ENCODE peak calls at places on chromosomes 7 and 10, in nine cellular contexts. R is activated T-helper 1 cell treated with anti-CD3 and anti-CD28 coated beads, Interleukin-2, amount 50 U/mL, for 16 hours; N is ELF-1; Y is substantia nigra; M is ecto neural progenitor cell; L is NAMALWA; A is astrocyte of the spinal cord; C is NCI-H1092; F is transverse colon. T is an unnamed sample.

GRCh38 chr7:14988941-14989340 is 86.4 kb upstream of the DGKB start:
- DNase-seq in A (no peak), F (no peak), R (no peak), C (peak; percentile 4), Y (no peak), M (no peak), L (no peak), N (no peak), T (no peak)

GRCh38 chr10:114526112-114526496 is 121.8 kb upstream of the AFAP1L2 start:
- DNase-seq in C (no peak), A (peak; percentile 57), F (no peak), R (no peak), L (peak; percentile 70), M (no peak), Y (no peak), N (no peak), T (no peak)

GRCh38 chr7:70776627-70777101 is 355.3 kb upstream of the GALNT17 start:
- DNase-seq in R (no peak), F (no peak), Y (peak; percentile 51), C (no peak), A (peak; percentile 83), N (no peak), L (no peak), M (no peak), T (no peak)

GRCh38 chr7:25656581-25657026 is 428.3 kb upstream of the NPVF start:
- DNase-seq in C (peak; percentile 82), N (no peak), L (no peak), Y (no peak), A (no peak), R (no peak), M (no peak), F (no peak), T (no peak)

GRCh38 chr7:37354661-37355131 is 94.0 kb downstream of the ELMO1 start:
- DNase-seq in F (peak; percentile 35), M (no peak), R (no peak), N (no peak), L (no peak), C (no peak), A (peak; percentile 6), Y (no peak), T (no peak)

GRCh38 chr7:82594665-82595064 is 151.1 kb upstream of the CACNA2D1 start:
- DNase-seq in R (no peak), F (no peak), Y (no peak), L (no peak), C (peak; percentile 47), M (peak; percentile 54), A (no peak), N (peak; percentile 65), T (no peak)

GRCh38 chr7:129073738-129074137 is 18.8 kb upstream of the TNPO3 start:
- DNase-seq in N (no peak), R (no peak), M (no peak), A (no peak), C (no peak), Y (no peak), F (no peak), L (no peak), T (no peak)

GRCh38 chr7:149495785-149496641 is 1.6 kb downstream of the ZNF746 start:
- DNase-seq in R (no peak), M (no peak), A (peak; percentile 82), Y (no peak), F (peak; percentile 62), L (no peak), C (peak; percentile 16), N (no peak), T (no peak)